ENCODE peak calls at places on chromosome 1, in six cellular contexts. N, A, L, Q, Y and F are unnamed samples.

GRCh38 chr1:117658676-117659075 is 52.8 kb downstream of the TENT5C start:
- DNase-seq in N (no peak), A (no peak), L (no peak), Q (no peak), Y (peak), F (no peak)

GRCh38 chr1:201850053-201850397 is 21.1 kb downstream of the IPO9 start:
- DNase-seq in N (peak), A (no peak), L (no peak), Q (no peak), Y (no peak), F (no peak)

GRCh38 chr1:3907031-3907534 is 7.0 kb upstream of the C1orf174 start:
- DNase-seq in N (no peak), A (no peak), L (peak), Q (no peak), Y (no peak), F (no peak)

GRCh38 chr1:155219592-155220031 is 11.1 kb downstream of the MTX1 start:
- DNase-seq in N (no peak), A (no peak), L (no peak), Q (no peak), Y (no peak), F (no peak)

GRCh38 chr1:201276891-201277290 is 6.4 kb upstream of the PKP1 start:
- DNase-seq in N (no peak), A (no peak), L (no peak), Q (no peak), Y (no peak), F (no peak)

GRCh38 chr1:27940870-27941269 is 6.1 kb downstream of the SMPDL3B start:
- DNase-seq in N (no peak), A (no peak), L (no peak), Q (no peak), Y (no peak), F (no peak)

GRCh38 chr1:152577168-152577567 is 3.1 kb downstream of the LCE3D start:
- DNase-seq in N (no peak), A (no peak), L (no peak), Q (no peak), Y (no peak), F (no peak)

GRCh38 chr1:20474333-20474975 is 11.6 kb downstream of the CAMK2N1 start:
- DNase-seq in N (no peak), A (no peak), L (no peak), Q (no peak), Y (no peak), F (no peak)

GRCh38 chr1:32816676-32817158 is 441 bp downstream of the YARS1 start:
- DNase-seq in N (no peak), A (no peak), L (peak), Q (no peak), Y (no peak), F (no peak)

GRCh38 chr1:113931456-113931855 is 2.3 kb downstream of the HIPK1 start:
- DNase-seq in N (no peak), A (no peak), L (no peak), Q (no peak), Y (peak), F (no peak)

GRCh38 chr1:44511769-44512168 is 106.7 kb downstream of the RNF220 start:
- DNase-seq in N (no peak), A (no peak), L (no peak), Q (no peak), Y (no peak), F (no peak)

GRCh38 chr1:119298687-119299086 is 69.9 kb upstream of the HAO2 start:
- DNase-seq in N (no peak), A (no peak), L (no peak), Q (no peak), Y (peak), F (no peak)

GRCh38 chr1:47710075-47711071 is 272.5 kb downstream of the FOXD2 start:
- DNase-seq in N (peak), A (peak), L (peak), Q (peak), Y (peak), F (peak)

GRCh38 chr1:196654271-196654670 is 2.4 kb downstream of the CFH start:
- DNase-seq in N (no peak), A (no peak), L (no peak), Q (no peak), Y (no peak), F (no peak)

GRCh38 chr1:65109515-65109914 is 38.5 kb upstream of the AK4 start:
- DNase-seq in N (no peak), A (no peak), L (no peak), Q (no peak), Y (no peak), F (no peak)

GRCh38 chr1:31771891-31772668 is 7.9 kb upstream of the ADGRB2 start:
- DNase-seq in N (no peak), A (no peak), L (no peak), Q (no peak), Y (peak), F (no peak)

GRCh38 chr1:111517464-111518225 is 14.2 kb upstream of the ADORA3 start:
- DNase-seq in N (no peak), A (no peak), L (no peak), Q (no peak), Y (peak), F (no peak)

GRCh38 chr1:29682918-29683314 is 446.6 kb downstream of the PTPRU start:
- DNase-seq in N (no peak), A (peak), L (no peak), Q (no peak), Y (no peak), F (no peak)

GRCh38 chr1:167148388-167148787 is 54.5 kb downstream of the STYXL2 start:
- DNase-seq in N (no peak), A (no peak), L (no peak), Q (no peak), Y (no peak), F (no peak)

GRCh38 chr1:88922214-88922613 is 30.8 kb upstream of the GTF2B start:
- DNase-seq in N (no peak), A (no peak), L (no peak), Q (no peak), Y (no peak), F (no peak)

GRCh38 chr1:1915911-1916835 is 1.1 kb downstream of the CALML6 start:
- DNase-seq in N (no peak), A (peak), L (peak), Q (no peak), Y (no peak), F (no peak)

GRCh38 chr1:64664287-64664686 is 80.6 kb upstream of the RAVER2 start:
- DNase-seq in N (no peak), A (no peak), L (no peak), Q (no peak), Y (no peak), F (no peak)

GRCh38 chr1:93566227-93566626 is 115.4 kb downstream of the BCAR3 start:
- DNase-seq in N (peak), A (no peak), L (no peak), Q (no peak), Y (no peak), F (no peak)

GRCh38 chr1:236489710-236490377 is 33.9 kb upstream of the LGALS8 start:
- DNase-seq in N (no peak), A (peak), L (no peak), Q (peak), Y (peak), F (peak)

GRCh38 chr1:201093561-201093960 is 18.7 kb downstream of the CACNA1S start:
- DNase-seq in N (no peak), A (no peak), L (no peak), Q (no peak), Y (no peak), F (no peak)

GRCh38 chr1:229028509-229028908 is 242.4 kb upstream of the RAB4A start:
- DNase-seq in N (no peak), A (no peak), L (no peak), Q (no peak), Y (no peak), F (no peak)